ENCODE peak calls at places on chromosomes 16 and 17, in six cellular contexts. P is HFFc6; I is heart left ventricle; N is DND-41; X is brain microvascular endothelial cell; J is CD8-positive, alpha-beta T cell. B is an unnamed sample.

GRCh38 chr17:80527016-80527645 is 17.5 kb upstream of the RPTOR start:
- DNase-seq in I (no peak), P (peak; percentile 43), X (no peak), J (no peak), N (no peak), B (no peak)

GRCh38 chr17:5110816-5111215 is 862 bp downstream of the ZNF232 start:
- DNase-seq in P (no peak), J (no peak), N (peak; percentile 24), I (no peak), X (no peak), B (no peak)

GRCh38 chr16:12398029-12398735 is 405.5 kb downstream of the CPPED1 start:
- DNase-seq in I (no peak), P (no peak), J (no peak), N (no peak), X (no peak), B (peak; percentile 60)

GRCh38 chr16:52953215-52953614 is 99.5 kb downstream of the CHD9NB start:
- DNase-seq in J (no peak), P (no peak), I (no peak), N (no peak), X (no peak), B (no peak)

GRCh38 chr17:80892900-80893603 is 98.6 kb upstream of the CHMP6 start:
- DNase-seq in X (peak; percentile 70), N (no peak), P (no peak), I (peak; percentile 53), J (peak; percentile 33), B (peak; percentile 35)

GRCh38 chr16:89761304-89761922 is 40.1 kb downstream of the ZNF276 start:
- DNase-seq in X (no peak), P (no peak), I (no peak), N (no peak), J (no peak), B (no peak)

GRCh38 chr17:77414811-77415400 is 274.1 kb downstream of the SEC14L1 start:
- DNase-seq in X (no peak), I (no peak), N (no peak), P (no peak), J (no peak), B (no peak)

GRCh38 chr17:79188048-79188447 is 113.4 kb downstream of the ENGASE start:
- DNase-seq in I (no peak), X (no peak), N (no peak), J (no peak), P (no peak), B (no peak)

GRCh38 chr17:47224971-47225370 is 15.8 kb downstream of the MYL4 start:
- DNase-seq in J (no peak), I (no peak), X (no peak), P (no peak), N (no peak), B (no peak)

GRCh38 chr16:2257726-2258125 is 6.3 kb upstream of the ECI1 start:
- DNase-seq in N (no peak), P (no peak), X (no peak), J (no peak), I (no peak), B (no peak)

GRCh38 chr16:46899443-46900143 is 15.4 kb downstream of the GPT2 start:
- DNase-seq in P (peak; percentile 6), X (peak; percentile 19), N (no peak), J (no peak), I (no peak), B (no peak)

GRCh38 chr17:67629963-67630320 is 87.8 kb upstream of the NOL11 start:
- DNase-seq in J (no peak), X (peak; percentile 43), I (no peak), N (no peak), P (peak; percentile 55), B (peak; percentile 48)

GRCh38 chr17:78224226-78225087 is 7.0 kb upstream of the TMEM235 start:
- DNase-seq in N (no peak), J (no peak), X (no peak), P (no peak), I (no peak), B (no peak)

GRCh38 chr16:10813123-10813455 is 5.5 kb downstream of the TVP23A start:
- DNase-seq in I (no peak), J (no peak), X (no peak), P (no peak), N (no peak), B (no peak)

GRCh38 chr17:42289863-42290165 is 1.5 kb downstream of the STAT5A start:
- DNase-seq in X (no peak), I (no peak), P (no peak), J (peak; percentile 42), N (no peak), B (no peak)

GRCh38 chr17:72580321-72581127 is 459.7 kb downstream of the SOX9 start:
- DNase-seq in I (no peak), N (no peak), X (no peak), J (no peak), P (no peak), B (no peak)

GRCh38 chr16:14350081-14350480 is 279.0 kb downstream of the MRTFB start:
- DNase-seq in I (no peak), X (no peak), N (no peak), P (no peak), J (no peak), B (no peak)

GRCh38 chr17:1976000-1976682 is 49.0 kb downstream of the RTN4RL1 start:
- DNase-seq in P (no peak), J (no peak), N (peak; percentile 22), X (no peak), I (no peak), B (no peak)

GRCh38 chr16:85360323-85361277 is 248.3 kb upstream of the CIBAR2 start:
- DNase-seq in N (peak; percentile 87), J (no peak), X (no peak), I (no peak), P (no peak), B (no peak)

GRCh38 chr16:8137581-8137980 is 452.7 kb downstream of the TMEM114 start:
- DNase-seq in J (no peak), N (no peak), I (no peak), X (no peak), P (no peak), B (no peak)

GRCh38 chr17:44601574-44602372 is 44.5 kb downstream of the FZD2 start:
- DNase-seq in X (no peak), J (no peak), P (no peak), N (peak; percentile 6), I (no peak), B (no peak)

GRCh38 chr17:48074322-48075054 is 26.3 kb downstream of the NFE2L1 start:
- DNase-seq in X (peak; percentile 89), N (peak; percentile 75), J (peak; percentile 81), P (peak; percentile 80), I (no peak), B (peak; percentile 78)

GRCh38 chr16:30031477-30031918 is 427 bp upstream of the TLCD3B start:
- DNase-seq in N (no peak), P (no peak), I (no peak), J (no peak), X (no peak), B (no peak)

GRCh38 chr16:31404353-31405064 is 11.4 kb downstream of the ITGAD start:
- DNase-seq in J (no peak), X (no peak), P (no peak), I (no peak), N (no peak), B (no peak)

GRCh38 chr16:73047536-73048291 is at the start of gene ZFHX3:
- DNase-seq in N (peak; percentile 75), I (peak; percentile 85), P (peak; percentile 70), X (no peak), J (no peak), B (no peak)
- TF ChIP-seq CTCF in N (no peak), I (no peak), P (no peak), X (no peak), J (no peak), B (no peak)

DNA sequence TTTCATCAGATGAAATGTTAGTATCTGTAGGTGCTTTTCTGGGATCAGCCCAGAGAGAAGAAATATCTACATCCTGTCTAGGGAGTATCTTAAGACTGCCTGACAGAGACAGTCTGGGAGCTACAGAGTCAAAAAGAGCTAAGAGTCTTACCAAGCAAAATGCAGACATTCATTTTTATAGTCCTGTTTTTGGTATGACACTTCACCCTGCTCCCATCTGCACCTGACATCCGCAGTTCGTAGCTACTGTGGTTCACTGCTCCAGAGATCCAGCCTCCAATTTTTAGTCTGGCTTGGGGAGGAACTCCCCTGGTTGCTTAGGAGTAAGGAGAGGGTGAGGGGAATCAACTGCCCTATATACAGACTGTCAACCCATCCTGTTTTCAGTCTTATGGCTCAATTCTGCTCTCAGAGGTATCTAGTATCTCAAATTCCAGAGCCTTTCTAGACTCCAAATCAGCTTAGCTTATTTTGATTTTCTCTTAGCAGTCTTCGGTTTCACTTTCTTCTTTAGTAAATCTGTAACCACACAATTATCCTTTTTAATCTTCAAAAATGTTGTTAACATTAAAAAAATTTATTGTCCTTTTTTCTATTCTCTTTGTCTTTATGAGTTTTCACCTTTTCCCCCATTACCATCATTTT is 97.8 kb downstream of the TMEM100 start:
- DNase-seq in X (no peak), N (no peak), P (no peak), I (no peak), J (no peak), B (no peak)
- TF ChIP-seq CTCF in X (no peak), N (no peak), P (no peak), I (no peak), J (no peak), B (no peak)

DNA sequence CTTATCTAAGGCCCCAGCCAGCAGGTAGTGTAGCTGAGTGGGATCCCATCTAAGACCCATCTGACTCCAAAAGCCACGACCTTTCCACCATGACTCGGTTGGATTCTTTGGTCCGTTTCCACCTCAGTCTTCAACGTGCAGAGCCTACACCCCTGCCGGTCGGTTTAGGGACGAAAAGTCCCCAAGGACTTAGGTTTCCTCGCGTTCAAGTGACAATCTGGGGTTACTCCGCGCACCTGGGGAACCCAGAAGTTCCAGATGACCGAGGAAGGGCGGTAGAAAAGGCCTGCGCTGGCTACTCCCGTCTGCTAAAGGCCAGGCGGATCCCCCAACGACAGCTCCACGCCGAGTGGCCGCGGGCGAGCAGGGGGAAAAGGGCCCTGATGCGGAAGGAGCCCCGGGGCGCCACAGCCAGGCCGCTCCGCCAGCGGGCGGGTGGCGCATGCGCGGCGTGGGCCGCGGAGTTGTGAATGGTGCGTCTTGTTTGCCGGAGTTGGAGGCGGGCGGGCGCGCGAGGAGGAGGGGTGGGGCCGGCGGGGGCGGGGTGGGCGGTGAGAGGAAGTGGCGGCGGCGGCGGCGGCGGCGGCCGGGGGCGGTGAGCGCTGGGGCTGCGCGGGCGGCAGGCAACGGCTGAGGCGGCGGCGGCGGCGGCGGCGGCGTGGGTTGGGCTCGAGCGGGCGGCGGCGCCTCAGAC is at the start of gene CBFB:
- DNase-seq in N (peak; percentile 94), J (peak; percentile 93), X (peak; percentile 85), I (peak; percentile 97), P (peak; percentile 90), B (peak; percentile 67)
- TF ChIP-seq CTCF in N (peak; percentile 26), J (no peak), X (peak; percentile 20), I (no peak), P (peak; percentile 26), B (no peak)

GRCh38 chr17:40286473-40286872 is 1.2 kb upstream of the CDC6 start:
- DNase-seq in J (no peak), X (no peak), P (no peak), N (no peak), I (no peak), B (no peak)

GRCh38 chr17:40287159-40287493 is 553 bp upstream of the CDC6 start:
- DNase-seq in J (no peak), X (no peak), P (no peak), I (no peak), N (no peak), B (no peak)

GRCh38 chr17:40290629-40291296 is 3.1 kb downstream of the CDC6 start:
- DNase-seq in P (peak; percentile 96), N (peak; percentile 32), X (peak; percentile 87), I (no peak), J (no peak), B (peak; percentile 83)

GRCh38 chr17:40284085-40284713 is 3.5 kb upstream of the CDC6 start:
- DNase-seq in J (no peak), I (no peak), X (peak; percentile 63), N (no peak), P (peak; percentile 73), B (peak; percentile 93)

GRCh38 chr17:40287494-40288369 is at the start of gene CDC6:
- DNase-seq in N (peak; percentile 100), J (peak; percentile 97), I (peak; percentile 98), X (peak; percentile 99), P (peak; percentile 99), B (peak; percentile 99)
- TF ChIP-seq CTCF in N (no peak), J (no peak), I (no peak), X (no peak), P (no peak), B (no peak)